ENCODE peak calls at places on chromosomes 6 and 20, in four cellular contexts. T is NCI-H69, U is NCI-H1417 treated with DMSO at 0.1 percent for 48 hours, Y is lung microvascular endothelial cell. X is an unnamed sample.

GRCh38 chr6:1917628-1918371 is 308.1 kb downstream of the FOXC1 start:
- DNase-seq in T (no peak), U (no peak), Y (peak), X (peak)

GRCh38 chr6:30834643-30835042 is 49.7 kb upstream of the DDR1 start:
- DNase-seq in T (no peak), U (no peak), Y (no peak), X (no peak)

GRCh38 chr20:60192351-60192750 is 234.1 kb downstream of the CDH26 start:
- DNase-seq in T (no peak), U (no peak), Y (no peak), X (no peak)

GRCh38 chr6:133805876-133806275 is 83.0 kb upstream of the TCF21 start:
- DNase-seq in T (no peak), U (no peak), Y (no peak), X (no peak)

GRCh38 chr6:35016417-35017221 is 124.5 kb downstream of the TCP11 start:
- DNase-seq in T (peak), U (no peak), Y (peak), X (no peak)

GRCh38 chr20:41650221-41650948 is 32.2 kb upstream of the CHD6 start:
- DNase-seq in T (peak), U (peak), Y (no peak), X (no peak)

GRCh38 chr20:16455296-16455695 is 118.0 kb downstream of the KIF16B start:
- DNase-seq in T (no peak), U (no peak), Y (no peak), X (no peak)

GRCh38 chr20:6277661-6278060 is 154.8 kb upstream of the FERMT1 start:
- DNase-seq in T (peak), U (peak), Y (no peak), X (no peak)

GRCh38 chr6:124490123-124490522 is 472.1 kb upstream of the RNF217 start:
- DNase-seq in T (peak), U (no peak), Y (peak), X (no peak)

GRCh38 chr6:139016337-139017213 is 12.0 kb upstream of the ABRACL start:
- DNase-seq in T (peak), U (no peak), Y (no peak), X (no peak)

GRCh38 chr6:49541936-49542335 is 8.5 kb upstream of the C6orf141 start:
- DNase-seq in T (peak), U (no peak), Y (no peak), X (no peak)

GRCh38 chr20:1891263-1892121 is 3.7 kb upstream of the SIRPA start:
- DNase-seq in T (peak), U (no peak), Y (no peak), X (no peak)

GRCh38 chr20:24960302-24960801 is 11.3 kb downstream of the CST7 start:
- DNase-seq in T (no peak), U (no peak), Y (no peak), X (no peak)

GRCh38 chr6:123619156-123619555 is 17.6 kb downstream of the TRDN start:
- DNase-seq in T (no peak), U (no peak), Y (no peak), X (no peak)

GRCh38 chr6:18564775-18565174 is 177.6 kb downstream of the RNF144B start:
- DNase-seq in T (no peak), U (no peak), Y (no peak), X (no peak)

GRCh38 chr6:3398165-3398562 is 58.7 kb downstream of the SLC22A23 start:
- DNase-seq in T (no peak), U (no peak), Y (no peak), X (no peak)

GRCh38 chr6:33990061-33990541 is 155.8 kb downstream of the GRM4 start:
- DNase-seq in T (no peak), U (no peak), Y (no peak), X (no peak)

GRCh38 chr6:127690092-127690491 is 113.1 kb downstream of the C6orf58 start:
- DNase-seq in T (peak), U (no peak), Y (peak), X (no peak)

GRCh38 chr20:10137032-10137431 is 81.6 kb upstream of the SNAP25 start:
- DNase-seq in T (no peak), U (no peak), Y (no peak), X (no peak)

GRCh38 chr6:8017276-8017701 is 46.9 kb downstream of the BLOC1S5 start:
- DNase-seq in T (no peak), U (no peak), Y (peak), X (no peak)

GRCh38 chr6:76135481-76135880 is 63.0 kb upstream of the IMPG1 start:
- DNase-seq in T (no peak), U (no peak), Y (no peak), X (no peak)

GRCh38 chr6:44430322-44430721 is 42.8 kb downstream of the CDC5L start:
- DNase-seq in T (no peak), U (no peak), Y (no peak), X (no peak)

GRCh38 chr20:50389437-50389807 is 120.8 kb upstream of the PTPN1 start:
- DNase-seq in T (no peak), U (no peak), Y (no peak), X (no peak)

GRCh38 chr6:77926198-77926752 is 273.4 kb downstream of the MEI4 start:
- DNase-seq in T (no peak), U (no peak), Y (peak), X (no peak)

GRCh38 chr6:81511423-81511822 is 241.1 kb downstream of the TENT5A start:
- DNase-seq in T (no peak), U (no peak), Y (no peak), X (no peak)

GRCh38 chr6:160534050-160534696 is 129.9 kb downstream of the LPA start:
- DNase-seq in T (peak), U (peak), Y (peak), X (no peak)

GRCh38 chr6:31568537-31568961 is 3.5 kb upstream of the LTA start:
- DNase-seq in T (no peak), U (no peak), Y (no peak), X (no peak)

GRCh38 chr6:21331221-21331620 is 262.3 kb upstream of the SOX4 start:
- DNase-seq in T (no peak), U (no peak), Y (no peak), X (no peak)

GRCh38 chr20:46710149-46710913 is 882 bp downstream of the SLC2A10 start:
- DNase-seq in T (no peak), U (no peak), Y (no peak), X (no peak)

GRCh38 chr6:107550241-107550840 is 60.4 kb downstream of the SOBP start:
- DNase-seq in T (peak), U (no peak), Y (no peak), X (no peak)

X was measured in H54.